ENCODE peak calls at places on chromosomes 12 and 14, in eight cellular contexts. X is lung, T is astrocyte, Y is Calu3, R is foreskin keratinocyte, P is GM13976, M is cardiac fibroblast, W is fibroblast of villous mesenchyme. D is an unnamed sample.

GRCh38 chr14:35944847-35945246 is 118.7 kb downstream of the BRMS1L start:
- DNase-seq in M (peak; percentile 1), W (no peak), X (no peak), P (peak; percentile 32), Y (peak; percentile 62), R (peak; percentile 5), T (no peak), D (peak; percentile 24)

GRCh38 chr12:6782903-6783571 is 6.3 kb upstream of the CD4 start:
- DNase-seq in R (no peak), P (no peak), X (no peak), W (no peak), M (no peak), Y (no peak), T (no peak), D (no peak)

GRCh38 chr12:25074954-25075353 is 120.0 kb downstream of the DNAI7 start:
- DNase-seq in Y (no peak), T (no peak), P (no peak), R (no peak), X (no peak), W (no peak), M (no peak), D (no peak)

GRCh38 chr14:77067632-77068514 is 30.2 kb upstream of the CIPC start:
- DNase-seq in Y (peak; percentile 84), M (peak; percentile 74), W (peak; percentile 65), R (peak; percentile 41), T (peak; percentile 22), X (peak; percentile 58), P (peak; percentile 81), D (peak; percentile 58)

GRCh38 chr12:132284071-132284492 is 45.3 kb downstream of the GALNT9 start:
- DNase-seq in P (no peak), W (peak; percentile 12), Y (no peak), R (no peak), M (peak; percentile 59), T (peak; percentile 7), X (no peak), D (no peak)

GRCh38 chr12:67663121-67663520 is 14.6 kb downstream of the DYRK2 start:
- DNase-seq in X (no peak), P (no peak), M (peak; percentile 54), T (peak; percentile 99), R (no peak), W (peak; percentile 75), Y (no peak), D (no peak)

GRCh38 chr12:121926874-121927706 is 8.7 kb downstream of the CFAP251 start:
- DNase-seq in W (no peak), M (no peak), T (no peak), R (no peak), P (no peak), X (no peak), Y (no peak), D (no peak)

GRCh38 chr12:8780389-8780788 is 42.0 kb upstream of the A2ML1 start:
- DNase-seq in T (peak; percentile 20), M (peak; percentile 60), Y (peak; percentile 10), W (peak; percentile 29), X (no peak), R (peak; percentile 40), P (peak; percentile 27), D (peak; percentile 25)

GRCh38 chr12:67937822-67938221 is 51.4 kb upstream of the IFNG-AS1 start:
- DNase-seq in R (no peak), T (no peak), W (no peak), X (no peak), M (no peak), P (no peak), Y (no peak), D (no peak)

DNA sequence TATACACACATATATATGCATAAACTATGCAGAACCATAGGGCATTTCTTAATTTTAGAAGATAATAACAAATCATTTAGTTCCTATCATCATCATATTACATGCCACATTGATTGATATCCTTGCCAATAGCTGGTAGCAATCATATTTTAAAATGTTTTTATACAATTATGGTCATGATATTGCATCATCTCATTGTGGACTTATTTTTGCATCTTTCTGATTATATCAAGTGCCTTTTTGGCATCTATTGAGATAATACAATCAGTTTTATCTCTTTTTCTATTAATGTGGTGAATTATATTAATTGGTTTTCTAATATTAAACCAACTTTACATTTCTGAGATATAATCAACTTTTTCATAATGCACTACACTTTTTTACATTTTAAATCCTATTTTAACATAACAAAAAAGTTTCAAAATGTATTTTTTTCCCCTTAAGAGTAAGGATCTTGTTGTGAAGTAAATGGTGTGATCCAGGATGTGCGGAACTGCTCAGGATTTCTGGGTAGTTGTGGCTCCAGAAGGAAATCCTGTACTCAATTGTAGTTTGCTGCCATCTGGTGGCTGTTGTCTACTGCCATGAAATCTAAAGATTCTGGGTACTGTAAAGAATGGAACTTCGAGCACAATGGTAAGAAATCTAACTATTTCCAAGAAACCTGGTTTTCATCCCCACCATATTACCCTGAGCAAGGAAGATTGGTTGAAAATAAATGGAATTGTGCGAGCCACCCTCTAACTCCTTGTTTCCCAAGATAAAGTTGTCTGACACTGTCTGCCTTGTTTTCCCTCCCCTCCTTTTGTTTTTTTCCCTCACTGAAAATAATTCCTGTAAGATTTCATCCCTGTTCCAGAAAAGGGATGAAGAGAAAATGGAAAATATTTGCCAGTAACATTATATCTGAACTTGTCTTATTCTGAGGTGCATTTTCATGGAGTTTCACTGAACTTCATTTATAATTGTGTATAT is 17.0 kb downstream of the OR9K2 start:
- DNase-seq in X (no peak), P (peak; percentile 18), Y (peak; percentile 69), W (peak; percentile 19), R (peak; percentile 43), M (peak; percentile 46), T (peak; percentile 10), D (peak; percentile 17)
- TF ChIP-seq CTCF in X (peak; percentile 29), P (peak; percentile 74), Y (peak; percentile 63), W (peak; percentile 59), R (peak; percentile 73), M (peak; percentile 75), T (peak; percentile 66), D (peak; percentile 69)

GRCh38 chr14:90514015-90514398 is 117.2 kb downstream of the CALM1 start:
- DNase-seq in P (no peak), M (no peak), Y (no peak), X (no peak), T (no peak), W (no peak), R (no peak), D (no peak)
- TF ChIP-seq CTCF in P (no peak), M (no peak), Y (no peak), X (no peak), T (no peak), W (no peak), R (no peak), D (no peak)

GRCh38 chr14:88233915-88234314 is 89.2 kb downstream of the KCNK10 start:
- DNase-seq in T (no peak), P (no peak), W (no peak), Y (peak; percentile 24), X (no peak), R (no peak), M (peak; percentile 5), D (peak; percentile 20)
- TF ChIP-seq CTCF in T (no peak), P (peak; percentile 37), W (no peak), Y (peak; percentile 17), X (no peak), R (peak; percentile 31), M (no peak), D (no peak)

GRCh38 chr12:40106202-40106533 is 287 bp upstream of the SLC2A13 start:
- DNase-seq in P (no peak), T (no peak), X (no peak), R (peak; percentile 17), W (no peak), Y (no peak), M (no peak), D (no peak)

GRCh38 chr12:40106655-40107054 is 774 bp upstream of the SLC2A13 start:
- DNase-seq in R (no peak), P (no peak), T (no peak), M (no peak), W (no peak), Y (no peak), X (no peak), D (peak; percentile 15)

GRCh38 chr12:40107098-40107802 is 1.4 kb upstream of the SLC2A13 start:
- DNase-seq in T (peak; percentile 36), M (peak; percentile 87), W (peak; percentile 85), P (peak; percentile 68), X (peak; percentile 91), R (peak; percentile 58), Y (peak; percentile 85), D (peak; percentile 77)

GRCh38 chr12:40105515-40106201 is at the start of gene SLC2A13:
- DNase-seq in T (peak; percentile 40), W (peak; percentile 55), R (peak; percentile 46), X (peak; percentile 62), P (peak; percentile 87), M (peak; percentile 78), Y (peak; percentile 79), D (peak; percentile 91)

DNA sequence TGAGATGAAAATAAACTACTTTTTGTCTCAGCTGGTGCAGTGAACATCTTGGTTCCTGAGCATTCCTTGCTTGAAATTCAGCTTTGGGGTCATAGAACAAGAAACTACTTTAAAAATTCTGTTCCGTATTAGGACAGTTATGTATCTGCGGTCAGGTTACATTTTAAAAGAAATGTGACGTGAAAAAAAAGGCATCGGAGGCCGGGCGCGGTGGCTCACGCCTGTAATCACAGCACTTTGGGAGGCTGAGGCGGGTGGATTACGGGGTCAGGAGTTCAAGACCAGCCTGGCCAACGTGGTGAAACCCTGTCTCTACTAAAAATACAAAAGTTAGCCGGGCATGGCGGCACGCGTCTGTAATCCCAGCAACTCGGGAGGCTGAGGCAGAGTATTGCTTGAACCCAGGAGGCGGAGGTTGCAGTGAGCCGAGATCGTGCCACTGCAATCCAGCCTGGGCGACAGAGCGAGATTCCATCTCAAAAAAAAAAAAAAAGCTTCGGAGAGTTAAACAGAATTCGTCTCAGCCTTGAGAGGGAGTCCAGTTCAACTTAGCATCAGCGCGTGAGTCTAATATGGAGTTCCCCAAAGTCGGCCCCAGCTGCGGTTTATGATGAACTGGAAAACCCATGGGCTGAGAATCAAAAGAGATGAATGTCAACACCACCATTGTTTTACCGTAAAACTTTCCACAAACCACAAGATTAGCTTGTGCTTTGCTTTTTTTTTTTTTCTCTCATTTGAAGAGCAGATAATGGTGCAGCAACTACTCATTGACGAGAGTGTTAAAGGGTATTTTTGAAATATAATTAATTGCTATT is 2.1 kb upstream of the SLC2A13 start:
- DNase-seq in T (no peak), X (no peak), M (no peak), W (no peak), R (no peak), Y (no peak), P (no peak), D (no peak)
- TF ChIP-seq CTCF in T (no peak), X (no peak), M (no peak), W (no peak), R (no peak), Y (peak; percentile 8), P (no peak), D (no peak)

GRCh38 chr12:66367015-66367667 is 64.8 kb downstream of the HELB start:
- DNase-seq in W (no peak), T (no peak), R (no peak), M (no peak), P (no peak), X (no peak), Y (no peak), D (no peak)
- TF ChIP-seq CTCF in W (no peak), T (no peak), R (no peak), M (no peak), P (no peak), X (no peak), Y (no peak), D (no peak)

D was measured in GM20000.